ENCODE peak calls at places on chromosomes 12 and 14, in nine cellular contexts. One of them, this sample, is unnamed.
A peak's percentile ranks its signal among the peaks of the same experiment; 100 is the strongest.

GRCh38 chr14:82414853-82415539 is 881.3 kb upstream of the SEL1L start:
- DNase-seq in tibial nerve: no peak
- DNase-seq in PC-3: no peak
- DNase-seq in testis: no peak
- DNase-seq in MM.1S: peak; percentile 23
- DNase-seq in hepatocyte: no peak
- DNase-seq in stomach: no peak
- DNase-seq in lung: no peak
- DNase-seq in colonic mucosa: no peak
- DNase-seq in this sample: no peak

GRCh38 chr14:44960146-44960545 is 1.6 kb downstream of the KLHL28 start:
- DNase-seq in colonic mucosa: no peak
- DNase-seq in MM.1S: no peak
- DNase-seq in PC-3: peak; percentile 6
- DNase-seq in hepatocyte: no peak
- DNase-seq in stomach: no peak
- DNase-seq in lung: no peak
- DNase-seq in tibial nerve: no peak
- DNase-seq in testis: no peak
- DNase-seq in this sample: no peak

GRCh38 chr14:30888480-30889243 is 14.3 kb downstream of the COCH start:
- DNase-seq in testis: no peak
- DNase-seq in MM.1S: no peak
- DNase-seq in tibial nerve: no peak
- DNase-seq in hepatocyte: no peak
- DNase-seq in colonic mucosa: no peak
- DNase-seq in stomach: no peak
- DNase-seq in PC-3: no peak
- DNase-seq in lung: no peak
- DNase-seq in this sample: no peak

GRCh38 chr14:55881577-55882241 is 236.5 kb upstream of the PELI2 start:
- DNase-seq in PC-3: peak; percentile 27
- DNase-seq in MM.1S: no peak
- DNase-seq in testis: no peak
- DNase-seq in hepatocyte: no peak
- DNase-seq in lung: no peak
- DNase-seq in colonic mucosa: no peak
- DNase-seq in tibial nerve: no peak
- DNase-seq in stomach: no peak
- DNase-seq in this sample: peak; percentile 74

GRCh38 chr12:114799574-114800487 is 115.9 kb upstream of the TBX3 start:
- DNase-seq in MM.1S: no peak
- DNase-seq in colonic mucosa: peak; percentile 22
- DNase-seq in lung: no peak
- DNase-seq in hepatocyte: peak; percentile 80
- DNase-seq in testis: peak; percentile 90
- DNase-seq in stomach: peak; percentile 92
- DNase-seq in tibial nerve: no peak
- DNase-seq in PC-3: no peak
- DNase-seq in this sample: peak; percentile 47

GRCh38 chr12:19382111-19382526 is 57.2 kb upstream of the AEBP2 start:
- DNase-seq in MM.1S: peak; percentile 25
- DNase-seq in lung: no peak
- DNase-seq in stomach: peak; percentile 3
- DNase-seq in tibial nerve: no peak
- DNase-seq in PC-3: peak; percentile 66
- DNase-seq in hepatocyte: peak; percentile 32
- DNase-seq in colonic mucosa: no peak
- DNase-seq in testis: no peak
- DNase-seq in this sample: peak; percentile 61

GRCh38 chr12:24560867-24561266 is 388.0 kb downstream of the BCAT1 start:
- DNase-seq in stomach: no peak
- DNase-seq in MM.1S: no peak
- DNase-seq in lung: no peak
- DNase-seq in tibial nerve: no peak
- DNase-seq in testis: no peak
- DNase-seq in hepatocyte: no peak
- DNase-seq in colonic mucosa: no peak
- DNase-seq in PC-3: no peak
- DNase-seq in this sample: no peak

GRCh38 chr12:50017047-50017446 is 8.2 kb downstream of the RACGAP1 start:
- DNase-seq in testis: peak; percentile 69
- DNase-seq in lung: peak; percentile 72
- DNase-seq in MM.1S: no peak
- DNase-seq in PC-3: no peak
- DNase-seq in stomach: peak; percentile 51
- DNase-seq in colonic mucosa: peak; percentile 59
- DNase-seq in hepatocyte: peak; percentile 67
- DNase-seq in tibial nerve: peak; percentile 81
- DNase-seq in this sample: peak; percentile 95

GRCh38 chr12:4383304-4383865 is 3.9 kb upstream of the FGF23 start:
- DNase-seq in PC-3: no peak
- DNase-seq in stomach: no peak
- DNase-seq in lung: no peak
- DNase-seq in hepatocyte: peak; percentile 28
- DNase-seq in testis: no peak
- DNase-seq in MM.1S: no peak
- DNase-seq in tibial nerve: no peak
- DNase-seq in colonic mucosa: no peak
- DNase-seq in this sample: no peak

GRCh38 chr14:72613196-72613974 is 280.5 kb downstream of the DPF3 start:
- DNase-seq in hepatocyte: peak; percentile 52
- DNase-seq in testis: peak; percentile 90
- DNase-seq in tibial nerve: peak; percentile 61
- DNase-seq in stomach: peak; percentile 80
- DNase-seq in colonic mucosa: peak; percentile 22
- DNase-seq in MM.1S: no peak
- DNase-seq in lung: no peak
- DNase-seq in PC-3: peak; percentile 37
- DNase-seq in this sample: peak; percentile 75

GRCh38 chr14:100702590-100702989 is 24.1 kb upstream of the DLK1 start:
- DNase-seq in hepatocyte: no peak
- DNase-seq in lung: no peak
- DNase-seq in testis: no peak
- DNase-seq in colonic mucosa: no peak
- DNase-seq in tibial nerve: no peak
- DNase-seq in MM.1S: no peak
- DNase-seq in stomach: no peak
- DNase-seq in PC-3: no peak
- DNase-seq in this sample: no peak

GRCh38 chr14:54776361-54777001 is 126.1 kb downstream of the GCH1 start:
- DNase-seq in testis: peak; percentile 20
- DNase-seq in hepatocyte: no peak
- DNase-seq in lung: no peak
- DNase-seq in tibial nerve: peak; percentile 20
- DNase-seq in PC-3: no peak
- DNase-seq in colonic mucosa: no peak
- DNase-seq in stomach: no peak
- DNase-seq in MM.1S: no peak
- DNase-seq in this sample: peak; percentile 39

GRCh38 chr12:121376754-121377697 is 22.9 kb upstream of the RNF34 start:
- DNase-seq in colonic mucosa: no peak
- DNase-seq in hepatocyte: no peak
- DNase-seq in tibial nerve: no peak
- DNase-seq in testis: no peak
- DNase-seq in PC-3: no peak
- DNase-seq in lung: no peak
- DNase-seq in stomach: no peak
- DNase-seq in MM.1S: no peak
- DNase-seq in this sample: no peak

DNA sequence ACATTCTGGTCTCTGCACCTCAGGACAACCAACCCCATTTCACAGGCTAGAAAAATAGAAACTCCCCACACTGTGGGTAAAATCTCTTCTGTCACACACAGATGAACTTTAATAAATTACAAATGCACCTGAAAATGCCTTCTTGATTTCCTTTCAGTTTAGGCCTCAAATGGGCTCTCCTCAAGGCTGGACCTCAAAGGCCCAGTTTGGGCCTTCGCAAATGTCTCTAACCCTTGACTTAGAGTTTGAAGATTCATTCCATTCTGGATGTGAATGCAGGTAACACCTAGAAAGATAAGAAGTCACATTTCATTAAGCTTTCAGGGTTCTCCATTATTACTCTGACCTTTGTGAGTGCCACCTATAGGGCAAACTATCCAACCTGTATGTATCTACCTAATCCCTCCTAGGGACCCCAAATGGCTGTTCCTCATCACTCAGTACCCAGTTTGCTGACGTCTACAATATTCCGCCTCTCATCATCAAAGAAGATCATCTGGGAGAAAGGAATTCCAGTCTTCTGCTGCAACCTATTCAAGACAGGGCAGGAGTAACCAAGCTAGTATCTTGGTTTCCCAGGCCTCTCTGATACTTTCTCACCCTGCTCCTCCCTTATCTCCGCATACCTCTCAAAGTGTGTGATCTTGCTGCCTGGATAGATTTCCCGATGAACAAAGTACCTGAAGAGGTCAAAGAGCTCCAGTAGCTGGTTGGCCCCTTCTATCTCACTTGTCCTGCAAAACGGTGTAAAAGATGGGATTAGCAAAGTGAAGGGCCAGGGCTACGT is 771 bp upstream of the CHMP4A start:
- DNase-seq in PC-3: no peak
- DNase-seq in testis: no peak
- DNase-seq in MM.1S: no peak
- DNase-seq in hepatocyte: no peak
- DNase-seq in tibial nerve: no peak
- DNase-seq in colonic mucosa: no peak
- DNase-seq in lung: no peak
- DNase-seq in stomach: no peak
- DNase-seq in this sample: no peak
- H3K4me3 ChIP-seq in PC-3: peak overlapping the region; percentile 86
- H3K4me3 ChIP-seq in testis: no peak overlapping the region
- H3K4me3 ChIP-seq in MM.1S: peak overlapping the region; percentile 79
- H3K4me3 ChIP-seq in hepatocyte: no peak overlapping the region
- H3K4me3 ChIP-seq in tibial nerve: peak overlapping the region; percentile 55
- H3K4me3 ChIP-seq in colonic mucosa: peak overlapping the region; percentile 68
- H3K4me3 ChIP-seq in lung: no peak overlapping the region
- H3K4me3 ChIP-seq in stomach: peak overlapping the region; percentile 84
- H3K4me3 ChIP-seq in this sample: peak overlapping the region; percentile 82

GRCh38 chr12:88052686-88053085 is 23.5 kb upstream of the C12orf50 start:
- DNase-seq in testis: peak; percentile 42
- DNase-seq in colonic mucosa: peak; percentile 18
- DNase-seq in MM.1S: peak; percentile 31
- DNase-seq in stomach: no peak
- DNase-seq in hepatocyte: peak; percentile 42
- DNase-seq in tibial nerve: peak; percentile 15
- DNase-seq in lung: no peak
- DNase-seq in PC-3: peak; percentile 67
- DNase-seq in this sample: peak; percentile 31
- TF ChIP-seq CTCF in testis: no peak
- TF ChIP-seq CTCF in colonic mucosa: no peak
- TF ChIP-seq CTCF in MM.1S: peak; percentile 52
- TF ChIP-seq CTCF in stomach: no peak
- TF ChIP-seq CTCF in hepatocyte: peak; percentile 52
- TF ChIP-seq CTCF in tibial nerve: peak; percentile 29
- TF ChIP-seq CTCF in lung: no peak
- TF ChIP-seq CTCF in PC-3: peak; percentile 79
- TF ChIP-seq CTCF in this sample: peak; percentile 61

GRCh38 chr12:119803391-119803791 is 73.7 kb downstream of the CIT start:
- DNase-seq in stomach: no peak
- DNase-seq in tibial nerve: peak; percentile 9
- DNase-seq in testis: peak; percentile 20
- DNase-seq in lung: no peak
- DNase-seq in MM.1S: no peak
- DNase-seq in PC-3: no peak
- DNase-seq in colonic mucosa: no peak
- DNase-seq in hepatocyte: peak; percentile 73
- DNase-seq in this sample: peak; percentile 71

GRCh38 chr12:119802472-119802871 is 74.6 kb downstream of the CIT start:
- DNase-seq in colonic mucosa: no peak
- DNase-seq in testis: peak; percentile 36
- DNase-seq in hepatocyte: peak; percentile 53
- DNase-seq in PC-3: no peak
- DNase-seq in tibial nerve: peak; percentile 41
- DNase-seq in MM.1S: no peak
- DNase-seq in stomach: no peak
- DNase-seq in lung: no peak
- DNase-seq in this sample: peak; percentile 79

GRCh38 chr12:119807380-119807779 is 69.7 kb downstream of the CIT start:
- DNase-seq in testis: no peak
- DNase-seq in lung: no peak
- DNase-seq in colonic mucosa: no peak
- DNase-seq in MM.1S: no peak
- DNase-seq in stomach: no peak
- DNase-seq in tibial nerve: no peak
- DNase-seq in PC-3: no peak
- DNase-seq in hepatocyte: no peak
- DNase-seq in this sample: no peak

GRCh38 chr12:119808441-119808840 is 68.7 kb downstream of the CIT start:
- DNase-seq in lung: no peak
- DNase-seq in MM.1S: no peak
- DNase-seq in hepatocyte: no peak
- DNase-seq in testis: no peak
- DNase-seq in stomach: no peak
- DNase-seq in tibial nerve: no peak
- DNase-seq in PC-3: peak; percentile 82
- DNase-seq in colonic mucosa: no peak
- DNase-seq in this sample: peak; percentile 62

GRCh38 chr12:119804011-119804641 is 73.0 kb downstream of the CIT start:
- DNase-seq in stomach: peak; percentile 57
- DNase-seq in hepatocyte: peak; percentile 90
- DNase-seq in MM.1S: no peak
- DNase-seq in tibial nerve: peak; percentile 11
- DNase-seq in testis: peak; percentile 61
- DNase-seq in lung: peak; percentile 29
- DNase-seq in colonic mucosa: no peak
- DNase-seq in PC-3: peak; percentile 87
- DNase-seq in this sample: peak; percentile 91
- H3K4me3 ChIP-seq in stomach: peak overlapping the region; percentile 37
- H3K4me3 ChIP-seq in hepatocyte: no peak overlapping the region
- H3K4me3 ChIP-seq in MM.1S: no peak overlapping the region
- H3K4me3 ChIP-seq in tibial nerve: peak overlapping the region; percentile 33
- H3K4me3 ChIP-seq in testis: no peak overlapping the region
- H3K4me3 ChIP-seq in lung: no peak overlapping the region
- H3K4me3 ChIP-seq in colonic mucosa: no peak overlapping the region
- H3K4me3 ChIP-seq in PC-3: no peak overlapping the region
- H3K4me3 ChIP-seq in this sample: peak overlapping the region; percentile 74

DNA sequence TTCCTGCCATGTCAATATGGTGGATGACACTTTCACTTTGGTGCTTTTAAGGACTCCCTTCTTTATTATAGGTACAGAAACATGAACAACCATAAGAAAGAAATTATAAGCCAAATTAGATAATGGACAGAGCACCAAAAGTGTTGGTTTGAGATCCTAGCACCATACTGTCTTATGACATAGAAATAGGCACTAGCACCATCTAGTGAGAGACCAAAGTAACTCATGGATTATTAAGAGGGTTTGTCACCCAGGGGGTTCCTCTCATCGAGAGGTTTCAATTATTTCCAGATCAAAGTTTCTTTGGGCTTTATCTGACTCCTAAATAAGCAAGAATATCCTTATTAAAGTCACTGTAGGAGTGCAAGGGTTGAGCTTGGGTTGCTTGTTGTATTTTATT is 153.0 kb upstream of the DIO2 start:
- DNase-seq in testis: no peak
- DNase-seq in MM.1S: no peak
- DNase-seq in tibial nerve: no peak
- DNase-seq in hepatocyte: peak; percentile 20
- DNase-seq in colonic mucosa: no peak
- DNase-seq in stomach: no peak
- DNase-seq in lung: no peak
- DNase-seq in PC-3: peak; percentile 53
- DNase-seq in this sample: peak; percentile 28
- TF ChIP-seq CTCF in testis: no peak
- TF ChIP-seq CTCF in MM.1S: peak; percentile 26
- TF ChIP-seq CTCF in tibial nerve: no peak
- TF ChIP-seq CTCF in hepatocyte: peak; percentile 40
- TF ChIP-seq CTCF in colonic mucosa: peak; percentile 24
- TF ChIP-seq CTCF in stomach: no peak
- TF ChIP-seq CTCF in lung: no peak
- TF ChIP-seq CTCF in PC-3: peak; percentile 77
- TF ChIP-seq CTCF in this sample: peak; percentile 32

GRCh38 chr14:63672417-63673180 is 30.9 kb upstream of the WDR89 start:
- DNase-seq in colonic mucosa: no peak
- DNase-seq in PC-3: no peak
- DNase-seq in hepatocyte: no peak
- DNase-seq in MM.1S: no peak
- DNase-seq in testis: no peak
- DNase-seq in tibial nerve: no peak
- DNase-seq in lung: no peak
- DNase-seq in stomach: no peak
- DNase-seq in this sample: peak; percentile 66
- H3K4me3 ChIP-seq in colonic mucosa: no peak overlapping the region
- H3K4me3 ChIP-seq in PC-3: no peak overlapping the region
- H3K4me3 ChIP-seq in hepatocyte: no peak overlapping the region
- H3K4me3 ChIP-seq in MM.1S: no peak overlapping the region
- H3K4me3 ChIP-seq in testis: no peak overlapping the region
- H3K4me3 ChIP-seq in tibial nerve: no peak overlapping the region
- H3K4me3 ChIP-seq in lung: no peak overlapping the region
- H3K4me3 ChIP-seq in stomach: no peak overlapping the region
- H3K4me3 ChIP-seq in this sample: no peak overlapping the region

This sample was measured in foreskin fibroblast.